ENCODE peak calls at places on chromosomes 7 and 10, in eight cellular contexts. L is hippocampal formation; I is stimulated activated CD4-positive, alpha-beta T cell treated with anti-CD3 and anti-CD28 coated beads, Interleukin-1b, Interleukin-23, amount 100 ng/mL, for 1 hour; T is NCI-H748 treated with DMSO at 0.1 percent for 48 hours; K is activated CD8-positive, alpha-beta memory T cell treated with anti-CD3 and anti-CD28 coated beads, Interleukin-2, amount 10 ng/mL, durations not matched to agents 7 days and 5 days; A is NCI-H1417; O is GF-D8; V is IMR-90. B is an unnamed sample.

GRCh38 chr10:3226960-3227724 is 54.6 kb upstream of the PITRM1 start:
- DNase-seq in L (no peak), I (no peak), T (no peak), K (no peak), A (no peak), O (no peak), V (peak; percentile 79), B (peak; percentile 90)

GRCh38 chr7:149732611-149733010 is 40.8 kb downstream of the ZNF467 start:
- DNase-seq in L (no peak), I (no peak), T (no peak), K (no peak), A (no peak), O (no peak), V (no peak), B (no peak)

GRCh38 chr10:131673396-131673795 is 227.4 kb upstream of the PPP2R2D start:
- DNase-seq in L (no peak), I (no peak), T (no peak), K (no peak), A (no peak), O (no peak), V (no peak), B (no peak)

GRCh38 chr10:72925951-72926465 is 28.6 kb downstream of the PLA2G12B start:
- DNase-seq in L (no peak), I (no peak), T (no peak), K (no peak), A (no peak), O (no peak), V (no peak), B (no peak)

GRCh38 chr7:77346441-77346840 is 69.7 kb downstream of the GSAP start:
- DNase-seq in L (no peak), I (no peak), T (no peak), K (no peak), A (no peak), O (no peak), V (no peak), B (no peak)

GRCh38 chr7:46015107-46015868 is 94.2 kb upstream of the IGFBP3 start:
- DNase-seq in L (no peak), I (no peak), T (no peak), K (no peak), A (no peak), O (no peak), V (peak; percentile 26), B (no peak)

GRCh38 chr7:23403970-23404369 is 66.3 kb downstream of the IGF2BP3 start:
- DNase-seq in L (no peak), I (no peak), T (no peak), K (no peak), A (no peak), O (no peak), V (no peak), B (no peak)

GRCh38 chr10:101901340-101901739 is 57.7 kb upstream of the KCNIP2 start:
- DNase-seq in L (no peak), I (no peak), T (no peak), K (no peak), A (peak; percentile 63), O (no peak), V (no peak), B (no peak)

GRCh38 chr10:786666-787512 is 97.4 kb upstream of the DIP2C start:
- DNase-seq in L (no peak), I (no peak), T (no peak), K (no peak), A (no peak), O (no peak), V (no peak), B (no peak)

GRCh38 chr10:74153123-74153522 is 2.1 kb downstream of the ADK start:
- DNase-seq in L (no peak), I (no peak), T (no peak), K (no peak), A (no peak), O (no peak), V (peak; percentile 66), B (peak; percentile 35)

GRCh38 chr7:69812756-69813155 is 214.5 kb downstream of the AUTS2 start:
- DNase-seq in L (no peak), I (no peak), T (no peak), K (no peak), A (no peak), O (no peak), V (no peak), B (no peak)

GRCh38 chr7:17444673-17445072 is 146.2 kb downstream of the AHR start:
- DNase-seq in L (no peak), I (no peak), T (no peak), K (no peak), A (no peak), O (no peak), V (peak; percentile 34), B (peak; percentile 59)

GRCh38 chr7:93921607-93922446 is at the start of gene GNG11:
- DNase-seq in L (peak; percentile 39), I (peak; percentile 1), T (no peak), K (peak; percentile 55), A (no peak), O (no peak), V (peak; percentile 66), B (peak; percentile 67)

GRCh38 chr10:78215645-78216044 is 182.0 kb downstream of the RPS24 start:
- DNase-seq in L (no peak), I (no peak), T (no peak), K (no peak), A (no peak), O (no peak), V (peak; percentile 61), B (peak; percentile 51)

GRCh38 chr10:99658622-99659030 is 683 bp upstream of the ENTPD7 start:
- DNase-seq in L (no peak), I (peak; percentile 37), T (no peak), K (peak; percentile 62), A (peak; percentile 49), O (no peak), V (peak; percentile 55), B (peak; percentile 61)

GRCh38 chr10:114648368-114648767 is 9.7 kb downstream of the ABLIM1 start:
- DNase-seq in L (no peak), I (no peak), T (no peak), K (no peak), A (no peak), O (no peak), V (peak; percentile 94), B (peak; percentile 96)

GRCh38 chr7:157974678-157975230 is 612.9 kb downstream of the PTPRN2 start:
- DNase-seq in L (no peak), I (no peak), T (no peak), K (no peak), A (no peak), O (no peak), V (no peak), B (no peak)

GRCh38 chr7:77455334-77455733 is 39.2 kb upstream of the GSAP start:
- DNase-seq in L (peak; percentile 62), I (no peak), T (no peak), K (no peak), A (no peak), O (no peak), V (peak; percentile 97), B (peak; percentile 79)

GRCh38 chr7:22482476-22482875 is 17.5 kb downstream of the STEAP1B start:
- DNase-seq in L (no peak), I (no peak), T (no peak), K (no peak), A (no peak), O (no peak), V (no peak), B (no peak)

GRCh38 chr7:14457567-14458453 is 444.7 kb downstream of the DGKB start:
- DNase-seq in L (peak; percentile 11), I (no peak), T (peak; percentile 85), K (peak; percentile 56), A (peak; percentile 61), O (peak; percentile 16), V (peak; percentile 82), B (peak; percentile 64)

GRCh38 chr10:63722537-63722936 is 201.3 kb downstream of the REEP3 start:
- DNase-seq in L (no peak), I (no peak), T (no peak), K (no peak), A (no peak), O (no peak), V (peak; percentile 64), B (peak; percentile 90)

GRCh38 chr7:85595639-85596268 is 408.9 kb upstream of the SEMA3D start:
- DNase-seq in L (no peak), I (no peak), T (no peak), K (no peak), A (no peak), O (no peak), V (peak; percentile 75), B (peak; percentile 39)

GRCh38 chr10:78844956-78845355 is 223.8 kb upstream of the ZMIZ1 start:
- DNase-seq in L (no peak), I (no peak), T (no peak), K (no peak), A (peak; percentile 16), O (no peak), V (no peak), B (no peak)

GRCh38 chr7:150686030-150686626 is 622 bp downstream of the GIMAP2 start:
- DNase-seq in L (no peak), I (no peak), T (no peak), K (no peak), A (no peak), O (no peak), V (no peak), B (no peak)

GRCh38 chr10:26438534-26439269 is 561 bp downstream of the APBB1IP start:
- DNase-seq in L (peak; percentile 1), I (peak; percentile 55), T (no peak), K (peak; percentile 86), A (peak; percentile 31), O (no peak), V (no peak), B (peak; percentile 15)

GRCh38 chr10:132374176-132374575 is 22.8 kb upstream of the PWWP2B start:
- DNase-seq in L (no peak), I (no peak), T (no peak), K (no peak), A (no peak), O (no peak), V (no peak), B (no peak)

GRCh38 chr7:41403291-41403690 is 299.6 kb downstream of the INHBA start:
- DNase-seq in L (no peak), I (no peak), T (no peak), K (no peak), A (no peak), O (no peak), V (no peak), B (no peak)

GRCh38 chr7:88101769-88102168 is 118.1 kb downstream of the SRI start:
- DNase-seq in L (no peak), I (no peak), T (no peak), K (no peak), A (no peak), O (no peak), V (no peak), B (no peak)

GRCh38 chr7:123650595-123650994 is 5.1 kb upstream of the LMOD2 start:
- DNase-seq in L (no peak), I (no peak), T (no peak), K (no peak), A (no peak), O (no peak), V (no peak), B (no peak)

GRCh38 chr7:91759205-91759863 is 121.2 kb downstream of the MTERF1 start:
- DNase-seq in L (no peak), I (no peak), T (peak; percentile 1), K (no peak), A (peak; percentile 23), O (no peak), V (no peak), B (peak; percentile 22)

GRCh38 chr7:151076863-151077704 is 3.5 kb downstream of the FASTK start:
- DNase-seq in L (no peak), I (no peak), T (no peak), K (no peak), A (no peak), O (no peak), V (no peak), B (no peak)

GRCh38 chr10:119441151-119441821 is 101.2 kb downstream of the RGS10 start:
- DNase-seq in L (no peak), I (no peak), T (no peak), K (no peak), A (no peak), O (no peak), V (peak; percentile 79), B (peak; percentile 79)

GRCh38 chr7:46321556-46322205 is 400.6 kb upstream of the IGFBP3 start:
- DNase-seq in L (no peak), I (no peak), T (no peak), K (no peak), A (no peak), O (no peak), V (peak; percentile 68), B (peak; percentile 33)

GRCh38 chr7:35802649-35803048 is 1.8 kb downstream of the SEPTIN7 start:
- DNase-seq in L (no peak), I (no peak), T (no peak), K (no peak), A (peak; percentile 6), O (no peak), V (peak; percentile 15), B (peak; percentile 6)

B was measured in astrocyte.